ENCODE peak calls at places on chromosomes 11 and 22, in ten cellular contexts. One of them, this sample, is unnamed.

GRCh38 chr11:86264649-86265048 is 20.1 kb downstream of the EED start:
- DNase-seq in heart right ventricle: no peak
- DNase-seq in suprapubic skin: no peak
- DNase-seq in IMR-90: no peak
- DNase-seq in A549: no peak
- DNase-seq in upper lobe of right lung: no peak
- DNase-seq in transverse colon: no peak
- DNase-seq in GM12878: no peak
- DNase-seq in adrenal gland: no peak
- DNase-seq in cardiac muscle cell: no peak
- DNase-seq in this sample: no peak

GRCh38 chr22:19784396-19785175 is 24.0 kb downstream of the TBX1 start:
- DNase-seq in transverse colon: no peak
- DNase-seq in A549: no peak
- DNase-seq in heart right ventricle: no peak
- DNase-seq in IMR-90: no peak
- DNase-seq in GM12878: no peak
- DNase-seq in cardiac muscle cell: no peak
- DNase-seq in adrenal gland: no peak
- DNase-seq in suprapubic skin: no peak
- DNase-seq in upper lobe of right lung: no peak
- DNase-seq in this sample: no peak

GRCh38 chr22:38420734-38421133 is 34.3 kb downstream of the KCNJ4 start:
- DNase-seq in IMR-90: no peak
- DNase-seq in adrenal gland: no peak
- DNase-seq in heart right ventricle: no peak
- DNase-seq in transverse colon: no peak
- DNase-seq in suprapubic skin: no peak
- DNase-seq in GM12878: no peak
- DNase-seq in cardiac muscle cell: no peak
- DNase-seq in A549: no peak
- DNase-seq in upper lobe of right lung: no peak
- DNase-seq in this sample: no peak

GRCh38 chr11:14373941-14374646 is 15.1 kb upstream of the RRAS2 start:
- DNase-seq in IMR-90: peak; percentile 75
- DNase-seq in transverse colon: no peak
- DNase-seq in upper lobe of right lung: no peak
- DNase-seq in GM12878: no peak
- DNase-seq in heart right ventricle: peak; percentile 48
- DNase-seq in suprapubic skin: no peak
- DNase-seq in A549: peak; percentile 30
- DNase-seq in adrenal gland: peak; percentile 63
- DNase-seq in cardiac muscle cell: peak; percentile 74
- DNase-seq in this sample: no peak

GRCh38 chr11:70663815-70664214 is 265.5 kb downstream of the CTTN start:
- DNase-seq in transverse colon: no peak
- DNase-seq in suprapubic skin: no peak
- DNase-seq in adrenal gland: no peak
- DNase-seq in heart right ventricle: no peak
- DNase-seq in A549: no peak
- DNase-seq in GM12878: no peak
- DNase-seq in IMR-90: no peak
- DNase-seq in cardiac muscle cell: no peak
- DNase-seq in upper lobe of right lung: no peak
- DNase-seq in this sample: no peak

GRCh38 chr22:28989912-28990311 is 71.7 kb downstream of the C22orf31 start:
- DNase-seq in upper lobe of right lung: no peak
- DNase-seq in adrenal gland: no peak
- DNase-seq in transverse colon: no peak
- DNase-seq in suprapubic skin: no peak
- DNase-seq in GM12878: no peak
- DNase-seq in heart right ventricle: no peak
- DNase-seq in IMR-90: no peak
- DNase-seq in cardiac muscle cell: no peak
- DNase-seq in A549: no peak
- DNase-seq in this sample: no peak

GRCh38 chr11:35030716-35031213 is 108.2 kb upstream of the CD44 start:
- DNase-seq in cardiac muscle cell: peak; percentile 73
- DNase-seq in GM12878: no peak
- DNase-seq in A549: peak; percentile 91
- DNase-seq in transverse colon: peak; percentile 25
- DNase-seq in upper lobe of right lung: no peak
- DNase-seq in IMR-90: peak; percentile 98
- DNase-seq in suprapubic skin: peak; percentile 81
- DNase-seq in heart right ventricle: peak; percentile 58
- DNase-seq in adrenal gland: peak; percentile 87
- DNase-seq in this sample: peak; percentile 49

GRCh38 chr11:86891020-86891419 is 64.2 kb downstream of the FZD4 start:
- DNase-seq in adrenal gland: no peak
- DNase-seq in cardiac muscle cell: no peak
- DNase-seq in A549: no peak
- DNase-seq in upper lobe of right lung: no peak
- DNase-seq in GM12878: no peak
- DNase-seq in IMR-90: no peak
- DNase-seq in suprapubic skin: no peak
- DNase-seq in transverse colon: no peak
- DNase-seq in heart right ventricle: no peak
- DNase-seq in this sample: no peak

GRCh38 chr11:2376751-2377451 is at the start of gene CD81:
- DNase-seq in suprapubic skin: no peak
- DNase-seq in A549: peak; percentile 41
- DNase-seq in GM12878: no peak
- DNase-seq in upper lobe of right lung: peak; percentile 63
- DNase-seq in heart right ventricle: no peak
- DNase-seq in cardiac muscle cell: peak; percentile 53
- DNase-seq in adrenal gland: no peak
- DNase-seq in IMR-90: peak; percentile 33
- DNase-seq in transverse colon: no peak
- DNase-seq in this sample: peak; percentile 69

GRCh38 chr11:2818503-2818902 is 67.1 kb downstream of the CDKN1C start:
- DNase-seq in upper lobe of right lung: peak; percentile 38
- DNase-seq in GM12878: no peak
- DNase-seq in adrenal gland: no peak
- DNase-seq in cardiac muscle cell: no peak
- DNase-seq in suprapubic skin: no peak
- DNase-seq in heart right ventricle: no peak
- DNase-seq in IMR-90: no peak
- DNase-seq in transverse colon: no peak
- DNase-seq in A549: no peak
- DNase-seq in this sample: no peak

GRCh38 chr11:35747638-35748037 is 85.1 kb downstream of the TRIM44 start:
- DNase-seq in IMR-90: no peak
- DNase-seq in transverse colon: no peak
- DNase-seq in cardiac muscle cell: no peak
- DNase-seq in heart right ventricle: no peak
- DNase-seq in GM12878: no peak
- DNase-seq in adrenal gland: no peak
- DNase-seq in suprapubic skin: no peak
- DNase-seq in upper lobe of right lung: no peak
- DNase-seq in A549: no peak
- DNase-seq in this sample: no peak

GRCh38 chr11:83827940-83828554 is 541.9 kb upstream of the CCDC90B start:
- DNase-seq in heart right ventricle: no peak
- DNase-seq in A549: peak; percentile 40
- DNase-seq in upper lobe of right lung: no peak
- DNase-seq in suprapubic skin: no peak
- DNase-seq in transverse colon: no peak
- DNase-seq in cardiac muscle cell: peak; percentile 57
- DNase-seq in adrenal gland: no peak
- DNase-seq in IMR-90: peak; percentile 52
- DNase-seq in GM12878: no peak
- DNase-seq in this sample: no peak
- TF ChIP-seq CTCF in heart right ventricle: peak; percentile 63
- TF ChIP-seq CTCF in A549: peak; percentile 57
- TF ChIP-seq CTCF in upper lobe of right lung: peak; percentile 56
- TF ChIP-seq CTCF in suprapubic skin: peak; percentile 4
- TF ChIP-seq CTCF in transverse colon: no peak
- TF ChIP-seq CTCF in cardiac muscle cell: peak; percentile 62
- TF ChIP-seq CTCF in adrenal gland: peak; percentile 55
- TF ChIP-seq CTCF in IMR-90: peak; percentile 60
- TF ChIP-seq CTCF in GM12878: peak; percentile 64
- TF ChIP-seq CTCF in this sample: no peak

GRCh38 chr11:83998921-83999320 is 712.8 kb upstream of the CCDC90B start:
- DNase-seq in IMR-90: no peak
- DNase-seq in upper lobe of right lung: no peak
- DNase-seq in GM12878: no peak
- DNase-seq in heart right ventricle: no peak
- DNase-seq in transverse colon: no peak
- DNase-seq in adrenal gland: no peak
- DNase-seq in suprapubic skin: no peak
- DNase-seq in cardiac muscle cell: no peak
- DNase-seq in A549: no peak
- DNase-seq in this sample: no peak
- H3K9me3 ChIP-seq in IMR-90: peaks cover 13% of the 10 kb centered on the region
- H3K9me3 ChIP-seq in upper lobe of right lung: peaks cover 6% of the 10 kb centered on the region
- H3K9me3 ChIP-seq in GM12878: peaks cover 2% of the 10 kb centered on the region
- H3K9me3 ChIP-seq in heart right ventricle: peaks cover 57% of the 10 kb centered on the region
- H3K9me3 ChIP-seq in transverse colon: peaks cover 25% of the 10 kb centered on the region
- H3K9me3 ChIP-seq in adrenal gland: no peaks in the 10 kb centered on the region
- H3K9me3 ChIP-seq in suprapubic skin: peaks cover 37% of the 10 kb centered on the region
- H3K9me3 ChIP-seq in cardiac muscle cell: no peaks in the 10 kb centered on the region
- H3K9me3 ChIP-seq in A549: peaks cover 3% of the 10 kb centered on the region
- H3K9me3 ChIP-seq in this sample: no peaks in the 10 kb centered on the region

GRCh38 chr22:44333847-44334635 is 21.3 kb upstream of the SHISAL1 start:
- DNase-seq in adrenal gland: no peak
- DNase-seq in IMR-90: no peak
- DNase-seq in upper lobe of right lung: no peak
- DNase-seq in cardiac muscle cell: no peak
- DNase-seq in heart right ventricle: no peak
- DNase-seq in suprapubic skin: no peak
- DNase-seq in GM12878: no peak
- DNase-seq in transverse colon: no peak
- DNase-seq in A549: no peak
- DNase-seq in this sample: no peak

GRCh38 chr22:44330727-44331660 is 18.2 kb upstream of the SHISAL1 start:
- DNase-seq in A549: no peak
- DNase-seq in GM12878: no peak
- DNase-seq in transverse colon: no peak
- DNase-seq in cardiac muscle cell: no peak
- DNase-seq in adrenal gland: no peak
- DNase-seq in upper lobe of right lung: no peak
- DNase-seq in IMR-90: no peak
- DNase-seq in suprapubic skin: no peak
- DNase-seq in heart right ventricle: no peak
- DNase-seq in this sample: no peak

GRCh38 chr22:44332946-44333345 is 20.2 kb upstream of the SHISAL1 start:
- DNase-seq in A549: no peak
- DNase-seq in upper lobe of right lung: no peak
- DNase-seq in adrenal gland: no peak
- DNase-seq in suprapubic skin: no peak
- DNase-seq in cardiac muscle cell: no peak
- DNase-seq in heart right ventricle: no peak
- DNase-seq in transverse colon: no peak
- DNase-seq in IMR-90: no peak
- DNase-seq in GM12878: no peak
- DNase-seq in this sample: no peak

GRCh38 chr22:44330188-44330726 is 17.5 kb upstream of the SHISAL1 start:
- DNase-seq in transverse colon: no peak
- DNase-seq in upper lobe of right lung: no peak
- DNase-seq in cardiac muscle cell: no peak
- DNase-seq in GM12878: no peak
- DNase-seq in adrenal gland: no peak
- DNase-seq in suprapubic skin: no peak
- DNase-seq in heart right ventricle: no peak
- DNase-seq in IMR-90: no peak
- DNase-seq in A549: no peak
- DNase-seq in this sample: no peak

GRCh38 chr22:44331881-44332714 is 19.3 kb upstream of the SHISAL1 start:
- DNase-seq in suprapubic skin: no peak
- DNase-seq in A549: peak; percentile 22
- DNase-seq in heart right ventricle: no peak
- DNase-seq in GM12878: no peak
- DNase-seq in adrenal gland: no peak
- DNase-seq in transverse colon: no peak
- DNase-seq in IMR-90: peak; percentile 33
- DNase-seq in cardiac muscle cell: peak; percentile 51
- DNase-seq in upper lobe of right lung: no peak
- DNase-seq in this sample: peak; percentile 39
- TF ChIP-seq CTCF in suprapubic skin: no peak
- TF ChIP-seq CTCF in A549: no peak
- TF ChIP-seq CTCF in heart right ventricle: peak; percentile 26
- TF ChIP-seq CTCF in GM12878: no peak
- TF ChIP-seq CTCF in adrenal gland: no peak
- TF ChIP-seq CTCF in transverse colon: no peak
- TF ChIP-seq CTCF in IMR-90: peak; percentile 28
- TF ChIP-seq CTCF in cardiac muscle cell: no peak
- TF ChIP-seq CTCF in upper lobe of right lung: no peak
- TF ChIP-seq CTCF in this sample: no peak

GRCh38 chr22:47285981-47286380 is 523.5 kb downstream of the TBC1D22A start:
- DNase-seq in GM12878: no peak
- DNase-seq in A549: no peak
- DNase-seq in adrenal gland: no peak
- DNase-seq in cardiac muscle cell: no peak
- DNase-seq in heart right ventricle: no peak
- DNase-seq in upper lobe of right lung: peak; percentile 57
- DNase-seq in transverse colon: no peak
- DNase-seq in suprapubic skin: no peak
- DNase-seq in IMR-90: no peak
- DNase-seq in this sample: no peak

GRCh38 chr22:47286590-47286989 is 524.1 kb downstream of the TBC1D22A start:
- DNase-seq in upper lobe of right lung: peak; percentile 50
- DNase-seq in heart right ventricle: no peak
- DNase-seq in suprapubic skin: no peak
- DNase-seq in IMR-90: no peak
- DNase-seq in A549: no peak
- DNase-seq in adrenal gland: no peak
- DNase-seq in GM12878: no peak
- DNase-seq in cardiac muscle cell: no peak
- DNase-seq in transverse colon: no peak
- DNase-seq in this sample: no peak

GRCh38 chr22:47284360-47284759 is 521.9 kb downstream of the TBC1D22A start:
- DNase-seq in transverse colon: no peak
- DNase-seq in adrenal gland: no peak
- DNase-seq in suprapubic skin: no peak
- DNase-seq in A549: no peak
- DNase-seq in heart right ventricle: no peak
- DNase-seq in IMR-90: no peak
- DNase-seq in cardiac muscle cell: no peak
- DNase-seq in GM12878: no peak
- DNase-seq in upper lobe of right lung: no peak
- DNase-seq in this sample: no peak

GRCh38 chr22:47283616-47284270 is 521.3 kb downstream of the TBC1D22A start:
- DNase-seq in GM12878: no peak
- DNase-seq in heart right ventricle: no peak
- DNase-seq in transverse colon: no peak
- DNase-seq in upper lobe of right lung: peak; percentile 54
- DNase-seq in cardiac muscle cell: no peak
- DNase-seq in A549: no peak
- DNase-seq in adrenal gland: no peak
- DNase-seq in suprapubic skin: no peak
- DNase-seq in IMR-90: no peak
- DNase-seq in this sample: no peak

DNA sequence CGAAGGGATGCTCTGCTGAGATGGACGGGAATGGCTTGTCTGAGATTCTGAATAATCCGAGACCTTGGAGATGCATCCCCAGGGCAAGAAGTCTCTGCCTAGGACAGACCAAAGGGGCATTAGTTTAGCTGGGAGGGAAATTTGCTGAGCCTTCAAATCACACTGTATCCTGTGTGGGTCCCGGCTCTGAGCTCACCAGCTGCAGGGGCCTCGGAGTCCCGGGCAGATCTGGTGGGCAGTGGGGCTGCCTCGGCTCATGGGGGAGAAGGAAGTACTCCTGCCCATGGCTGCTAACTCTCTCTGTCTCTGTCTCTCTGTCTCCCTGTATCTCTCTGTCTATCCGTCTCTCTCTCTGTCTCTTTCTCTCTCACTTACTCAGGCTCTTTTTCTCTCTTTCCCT is 522.4 kb downstream of the TBC1D22A start:
- DNase-seq in upper lobe of right lung: peak; percentile 27
- DNase-seq in IMR-90: no peak
- DNase-seq in heart right ventricle: no peak
- DNase-seq in adrenal gland: no peak
- DNase-seq in suprapubic skin: no peak
- DNase-seq in GM12878: no peak
- DNase-seq in cardiac muscle cell: no peak
- DNase-seq in A549: no peak
- DNase-seq in transverse colon: no peak
- DNase-seq in this sample: no peak
- H3K9me3 ChIP-seq in upper lobe of right lung: no peaks in the 10 kb centered on the region
- H3K9me3 ChIP-seq in IMR-90: peaks cover 4% of the 10 kb centered on the region
- H3K9me3 ChIP-seq in heart right ventricle: no peaks in the 10 kb centered on the region
- H3K9me3 ChIP-seq in adrenal gland: no peaks in the 10 kb centered on the region
- H3K9me3 ChIP-seq in suprapubic skin: no peaks in the 10 kb centered on the region
- H3K9me3 ChIP-seq in GM12878: no peaks in the 10 kb centered on the region
- H3K9me3 ChIP-seq in cardiac muscle cell: no peaks in the 10 kb centered on the region
- H3K9me3 ChIP-seq in A549: no peaks in the 10 kb centered on the region
- H3K9me3 ChIP-seq in transverse colon: no peaks in the 10 kb centered on the region
- H3K9me3 ChIP-seq in this sample: no peaks in the 10 kb centered on the region

This sample was measured in testis.